ENCODE peak calls at places on chromosome 1, in nine cellular contexts. H is choroid plexus epithelial cell, Y is tibial nerve, F is psoas muscle, V is ascending aorta, Q is Panc1, G is uterus, N is Peyer's patch, A is transverse colon. R is an unnamed sample.

GRCh38 chr1:83905315-83905907 is 93.5 kb downstream of the TTLL7 start:
- DNase-seq in H (peak), Y (no peak), F (no peak), V (no peak), Q (peak), G (no peak), N (no peak), A (no peak), R (no peak)

GRCh38 chr1:179586107-179586823 is 5.4 kb upstream of the TDRD5 start:
- DNase-seq in H (peak), Y (peak), F (peak), V (no peak), Q (no peak), G (peak), N (no peak), A (peak), R (peak)

GRCh38 chr1:232274236-232274855 is 355.6 kb downstream of the SIPA1L2 start:
- DNase-seq in H (no peak), Y (no peak), F (no peak), V (no peak), Q (no peak), G (no peak), N (no peak), A (no peak), R (no peak)

GRCh38 chr1:55639051-55639450 is 423.9 kb upstream of the USP24 start:
- DNase-seq in H (no peak), Y (no peak), F (no peak), V (no peak), Q (no peak), G (no peak), N (no peak), A (no peak), R (no peak)

GRCh38 chr1:3087049-3087448 is 18.0 kb downstream of the PRDM16 start:
- DNase-seq in H (no peak), Y (no peak), F (no peak), V (no peak), Q (no peak), G (no peak), N (no peak), A (no peak), R (no peak)

GRCh38 chr1:48236716-48237470 is 14.4 kb downstream of the SLC5A9 start:
- DNase-seq in H (peak), Y (no peak), F (no peak), V (no peak), Q (peak), G (no peak), N (no peak), A (no peak), R (no peak)

GRCh38 chr1:12001996-12002493 is 17.3 kb upstream of the MIIP start:
- DNase-seq in H (peak), Y (no peak), F (no peak), V (no peak), Q (no peak), G (no peak), N (no peak), A (no peak), R (peak)

GRCh38 chr1:218501073-218501612 is 156.0 kb downstream of the TGFB2 start:
- DNase-seq in H (peak), Y (no peak), F (no peak), V (no peak), Q (no peak), G (no peak), N (no peak), A (no peak), R (no peak)

GRCh38 chr1:48547521-48547920 is 75.5 kb upstream of the SPATA6 start:
- DNase-seq in H (no peak), Y (no peak), F (no peak), V (no peak), Q (no peak), G (no peak), N (no peak), A (no peak), R (no peak)

GRCh38 chr1:183567584-183567983 is 22.7 kb downstream of the NCF2 start:
- DNase-seq in H (peak), Y (peak), F (no peak), V (no peak), Q (no peak), G (no peak), N (peak), A (peak), R (peak)

GRCh38 chr1:54671985-54672608 is 30.5 kb downstream of the MROH7 start:
- DNase-seq in H (peak), Y (no peak), F (no peak), V (no peak), Q (peak), G (no peak), N (peak), A (peak), R (no peak)

GRCh38 chr1:231040800-231041704 is 998 bp upstream of the FAM89A start:
- DNase-seq in H (no peak), Y (no peak), F (peak), V (no peak), Q (no peak), G (peak), N (no peak), A (no peak), R (peak)

GRCh38 chr1:228175316-228176023 is 9.9 kb downstream of the IBA57 start:
- DNase-seq in H (no peak), Y (no peak), F (no peak), V (no peak), Q (no peak), G (peak), N (no peak), A (no peak), R (no peak)

GRCh38 chr1:71296551-71296950 is 215.7 kb upstream of the ZRANB2 start:
- DNase-seq in H (no peak), Y (no peak), F (no peak), V (no peak), Q (no peak), G (no peak), N (no peak), A (no peak), R (no peak)

GRCh38 chr1:5125208-5125607 is 470.8 kb downstream of the AJAP1 start:
- DNase-seq in H (no peak), Y (no peak), F (no peak), V (no peak), Q (no peak), G (no peak), N (no peak), A (no peak), R (no peak)
- TF ChIP-seq CTCF in H (no peak), Y (no peak), F (no peak), V (no peak), Q (no peak), G (no peak), N (no peak), A (no peak), R (no peak)

DNA sequence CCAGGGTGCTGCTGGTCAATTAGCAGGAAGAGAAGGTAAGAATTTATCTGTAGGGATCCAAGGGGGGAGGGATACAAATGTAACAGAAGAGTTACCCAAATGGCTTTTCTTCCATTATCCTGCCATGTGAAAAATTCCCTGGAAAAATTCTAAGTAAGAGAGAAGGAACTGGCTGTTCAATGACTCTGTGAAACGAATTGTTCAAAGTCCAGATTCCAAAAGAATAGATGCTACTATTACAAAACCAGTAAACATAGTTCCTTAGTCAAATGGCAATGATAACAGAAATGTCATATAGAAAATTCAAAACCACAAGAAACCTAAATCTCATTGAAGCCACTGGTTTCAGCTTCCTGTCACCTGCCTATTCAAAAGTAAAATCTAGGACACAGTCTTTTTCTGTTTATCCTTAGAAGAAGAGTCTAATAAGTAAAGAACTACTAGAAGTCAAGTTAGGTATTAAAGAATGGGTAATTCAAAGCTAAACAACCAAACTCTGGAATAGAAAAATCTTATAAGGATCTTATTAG is 102.6 kb downstream of the ZNF644 start:
- DNase-seq in H (no peak), Y (no peak), F (no peak), V (no peak), Q (no peak), G (no peak), N (no peak), A (no peak), R (no peak)
- H3K4me3 ChIP-seq in H (no peak), Y (no peak), F (no peak), V (no peak), Q (no peak), G (no peak), N (no peak), A (no peak), R (no peak)

GRCh38 chr1:160418483-160418882 is 18.1 kb downstream of the VANGL2 start:
- DNase-seq in H (no peak), Y (no peak), F (no peak), V (peak), Q (no peak), G (no peak), N (no peak), A (no peak), R (no peak)

GRCh38 chr1:160413716-160414115 is 13.4 kb downstream of the VANGL2 start:
- DNase-seq in H (no peak), Y (no peak), F (no peak), V (no peak), Q (no peak), G (no peak), N (no peak), A (no peak), R (no peak)

GRCh38 chr1:160415696-160416298 is 15.4 kb downstream of the VANGL2 start:
- DNase-seq in H (no peak), Y (no peak), F (no peak), V (no peak), Q (no peak), G (no peak), N (no peak), A (no peak), R (no peak)

GRCh38 chr1:160414836-160415235 is 14.5 kb downstream of the VANGL2 start:
- DNase-seq in H (no peak), Y (no peak), F (no peak), V (no peak), Q (no peak), G (no peak), N (no peak), A (no peak), R (no peak)

GRCh38 chr1:160416369-160416768 is 16.0 kb downstream of the VANGL2 start:
- DNase-seq in H (peak), Y (no peak), F (no peak), V (no peak), Q (no peak), G (no peak), N (no peak), A (no peak), R (no peak)
- TF ChIP-seq CTCF in H (peak), Y (no peak), F (no peak), V (no peak), Q (no peak), G (no peak), N (peak), A (peak), R (peak)

DNA sequence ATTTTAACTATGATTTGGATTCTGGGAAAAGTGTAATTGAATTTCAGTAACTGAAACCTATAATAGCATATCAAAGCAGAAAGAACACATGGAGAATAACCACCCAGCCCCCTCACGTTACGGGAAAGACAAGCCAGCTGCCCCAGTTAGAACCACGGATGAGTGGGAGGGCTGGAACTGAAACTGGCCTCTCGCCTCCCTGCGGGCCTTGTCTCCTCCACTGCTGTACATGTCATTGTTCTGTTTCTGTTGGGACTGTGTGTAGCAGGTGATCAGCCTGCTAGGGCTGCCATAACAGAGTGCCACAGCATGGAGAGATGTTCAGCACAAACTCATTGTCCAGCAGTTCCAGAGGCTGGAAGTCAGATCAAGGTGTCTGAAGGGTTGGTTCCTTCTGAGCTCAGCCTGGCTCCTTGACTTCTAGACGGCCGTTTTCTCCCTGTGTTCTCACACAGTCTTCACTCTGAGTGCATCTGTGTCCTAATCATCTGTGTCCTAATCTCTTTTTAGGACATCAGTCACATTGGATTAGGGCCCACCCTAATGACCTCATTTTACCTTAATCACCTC is 52.4 kb downstream of the MAP3K21 start:
- DNase-seq in H (no peak), Y (no peak), F (no peak), V (no peak), Q (no peak), G (no peak), N (no peak), A (no peak), R (no peak)
- H3K4me3 ChIP-seq in H (no peak), Y (no peak), F (no peak), V (no peak), Q (no peak), G (no peak), N (no peak), A (no peak), R (no peak)

DNA sequence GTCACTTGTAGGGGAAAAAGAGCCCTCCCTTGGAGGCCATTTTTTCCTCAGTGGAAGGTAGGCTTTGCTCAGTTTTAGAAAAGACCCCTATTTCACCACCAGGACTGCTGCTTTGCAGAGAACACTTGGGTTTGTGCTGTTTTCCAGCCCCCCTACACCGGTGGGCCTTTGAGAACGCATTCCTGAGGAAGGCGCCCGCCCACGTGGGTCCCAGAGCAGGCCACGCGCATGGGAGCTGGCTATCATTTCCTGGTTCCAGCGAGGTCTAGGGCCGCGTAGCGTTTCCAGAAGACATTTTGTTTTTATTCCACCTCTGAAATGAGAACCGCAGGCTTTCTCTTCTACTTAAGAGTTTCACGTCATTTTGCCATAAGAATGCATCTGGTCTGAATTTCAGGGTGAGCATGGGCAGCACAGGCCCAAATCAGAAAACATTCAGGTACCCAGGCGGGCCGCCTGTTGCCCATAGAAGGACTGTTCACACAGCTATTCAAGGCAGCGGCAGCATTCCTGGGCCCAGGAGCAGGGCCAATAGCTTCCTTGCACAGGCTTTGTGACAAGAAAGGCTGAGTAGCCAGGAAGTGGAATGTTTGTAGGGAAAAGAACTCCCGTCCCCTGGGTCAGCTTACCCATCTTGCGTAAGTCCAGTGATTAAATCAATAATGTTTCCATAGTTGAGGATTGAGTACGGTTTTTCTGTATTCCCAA is 1.3 kb upstream of the KLHL21 start:
- DNase-seq in H (peak), Y (peak), F (peak), V (peak), Q (no peak), G (peak), N (no peak), A (peak), R (peak)
- TF ChIP-seq CTCF in H (no peak), Y (peak), F (peak), V (no peak), Q (no peak), G (no peak), N (peak), A (no peak), R (no peak)

GRCh38 chr1:151156515-151156819 is at the start of gene TNFAIP8L2:
- DNase-seq in H (no peak), Y (peak), F (no peak), V (no peak), Q (no peak), G (no peak), N (peak), A (peak), R (peak)
- H3K4me3 ChIP-seq in H (no peak), Y (no peak), F (peak), V (no peak), Q (no peak), G (no peak), N (peak), A (peak), R (no peak)

GRCh38 chr1:151520359-151520758 is 9.2 kb downstream of the CGN start:
- DNase-seq in H (no peak), Y (no peak), F (no peak), V (no peak), Q (no peak), G (no peak), N (no peak), A (no peak), R (no peak)
- TF ChIP-seq CTCF in H (peak), Y (no peak), F (no peak), V (no peak), Q (no peak), G (no peak), N (peak), A (no peak), R (no peak)

DNA sequence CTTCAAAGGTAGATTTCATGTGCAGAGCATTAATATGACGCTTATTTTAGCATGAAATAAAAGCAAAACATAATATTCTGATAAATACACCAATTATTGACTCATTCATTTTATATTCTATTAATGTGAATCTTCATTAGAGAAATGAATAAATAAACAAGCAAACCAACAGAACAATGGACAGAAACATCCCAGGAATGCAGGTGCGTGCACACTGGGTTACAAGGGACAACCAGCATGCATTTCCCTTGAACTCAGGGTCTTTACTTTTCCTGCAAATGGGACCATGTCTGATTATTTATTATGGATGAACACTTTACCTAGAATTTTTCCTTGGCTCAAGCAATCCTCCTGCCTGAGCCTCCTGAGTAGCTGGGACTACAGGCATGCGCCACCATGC is 13.5 kb downstream of the LRRC53 start:
- DNase-seq in H (no peak), Y (no peak), F (no peak), V (no peak), Q (no peak), G (no peak), N (no peak), A (no peak), R (no peak)
- H3K4me3 ChIP-seq in H (no peak), Y (no peak), F (no peak), V (no peak), Q (no peak), G (no peak), N (no peak), A (no peak), R (no peak)

DNA sequence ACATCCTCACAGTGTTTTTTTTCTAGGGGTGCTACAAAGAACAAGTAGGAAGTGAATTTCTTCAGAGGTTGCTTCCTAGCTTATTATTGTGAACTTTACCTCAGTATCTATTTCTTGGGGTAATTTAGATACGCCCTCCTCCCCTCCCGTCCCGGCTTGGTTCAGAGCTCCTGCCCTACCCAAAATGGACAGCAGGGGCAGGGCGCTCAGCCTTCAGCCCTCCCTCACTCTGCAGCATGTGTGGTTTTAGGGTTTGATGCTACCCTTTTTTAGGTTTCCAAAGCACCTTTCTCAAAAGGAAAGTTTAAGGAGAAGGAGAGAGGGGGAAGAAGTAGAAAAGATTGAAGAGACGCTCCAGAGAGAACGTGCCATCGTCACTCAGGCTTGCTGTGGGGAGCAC is 16.9 kb upstream of the POGK start:
- DNase-seq in H (no peak), Y (no peak), F (no peak), V (no peak), Q (no peak), G (no peak), N (no peak), A (no peak), R (no peak)
- TF ChIP-seq CTCF in H (peak), Y (no peak), F (no peak), V (no peak), Q (peak), G (no peak), N (no peak), A (peak), R (no peak)